ENCODE peak calls at places on chromosomes 12 and 14, in six cellular contexts. H is amniotic epithelial cell, J is fibroblast of pulmonary artery, G is GM12864, B is frontal cortex, R is NCI-H460. P is an unnamed sample.

GRCh38 chr14:73742520-73743238 is 28.5 kb upstream of the PNMA1 start:
- DNase-seq in H (peak; percentile 31), J (no peak), G (no peak), B (no peak), R (no peak), P (no peak)

GRCh38 chr12:109968032-109968420 is 28.1 kb downstream of the GIT2 start:
- DNase-seq in H (no peak), J (no peak), G (no peak), B (no peak), R (no peak), P (no peak)

GRCh38 chr12:13404631-13405473 is 208.3 kb downstream of the EMP1 start:
- DNase-seq in H (no peak), J (no peak), G (no peak), B (no peak), R (no peak), P (no peak)

GRCh38 chr12:5493018-5493417 is 61.1 kb downstream of the NTF3 start:
- DNase-seq in H (no peak), J (no peak), G (no peak), B (no peak), R (no peak), P (no peak)

GRCh38 chr14:94936411-94936892 is 166.5 kb upstream of the GSC start:
- DNase-seq in H (no peak), J (peak; percentile 41), G (no peak), B (peak; percentile 78), R (no peak), P (peak; percentile 15)

GRCh38 chr14:52131640-52132320 is 62.9 kb upstream of the NID2 start:
- DNase-seq in H (peak; percentile 93), J (peak; percentile 98), G (no peak), B (peak; percentile 85), R (peak; percentile 95), P (no peak)

GRCh38 chr14:104291123-104292000 is 153.0 kb downstream of the KIF26A start:
- DNase-seq in H (no peak), J (no peak), G (no peak), B (no peak), R (no peak), P (no peak)

GRCh38 chr14:93917141-93917540 is 10.0 kb upstream of the FAM181A start:
- DNase-seq in H (no peak), J (no peak), G (no peak), B (no peak), R (no peak), P (no peak)

GRCh38 chr12:68530965-68531364 is 79.7 kb upstream of the RAP1B start:
- DNase-seq in H (peak; percentile 52), J (peak; percentile 82), G (no peak), B (no peak), R (no peak), P (peak; percentile 66)

GRCh38 chr12:52204095-52204930 is 12.5 kb upstream of the KRT80 start:
- DNase-seq in H (no peak), J (no peak), G (no peak), B (no peak), R (no peak), P (no peak)

GRCh38 chr14:91280129-91280528 is 35.6 kb upstream of the GPR68 start:
- DNase-seq in H (no peak), J (no peak), G (no peak), B (no peak), R (no peak), P (no peak)

GRCh38 chr12:121131941-121132341 is 735 bp upstream of the P2RX7 start:
- DNase-seq in H (no peak), J (no peak), G (no peak), B (no peak), R (no peak), P (no peak)

GRCh38 chr12:29782821-29783772 is 645 bp downstream of the TMTC1 start:
- DNase-seq in H (peak; percentile 47), J (peak; percentile 49), G (no peak), B (peak; percentile 16), R (no peak), P (no peak)

GRCh38 chr14:67435603-67436002 is 23.6 kb upstream of the PLEK2 start:
- DNase-seq in H (no peak), J (no peak), G (no peak), B (no peak), R (no peak), P (no peak)

GRCh38 chr14:90829677-90830076 is 13.4 kb upstream of the TTC7B start:
- DNase-seq in H (no peak), J (no peak), G (no peak), B (no peak), R (no peak), P (no peak)

GRCh38 chr14:33414041-33414440 is 475.4 kb downstream of the NPAS3 start:
- DNase-seq in H (peak; percentile 18), J (peak; percentile 22), G (no peak), B (no peak), R (no peak), P (no peak)

GRCh38 chr14:64726585-64726890 is 22.3 kb downstream of the PLEKHG3 start:
- DNase-seq in H (peak; percentile 83), J (no peak), G (no peak), B (no peak), R (no peak), P (no peak)

GRCh38 chr14:59832663-59833294 is 37.8 kb downstream of the RTN1 start:
- DNase-seq in H (no peak), J (no peak), G (no peak), B (no peak), R (no peak), P (no peak)

GRCh38 chr12:71139153-71139735 is 18.6 kb downstream of the TSPAN8 start:
- DNase-seq in H (no peak), J (no peak), G (no peak), B (no peak), R (no peak), P (no peak)

GRCh38 chr14:105368910-105369652 is 29.3 kb upstream of the TEX22 start:
- DNase-seq in H (no peak), J (no peak), G (no peak), B (no peak), R (no peak), P (no peak)

GRCh38 chr14:61347771-61348443 is 26.5 kb downstream of the PRKCH start:
- DNase-seq in H (no peak), J (no peak), G (no peak), B (no peak), R (no peak), P (no peak)

GRCh38 chr14:22399776-22400175 is 189.2 kb downstream of the DAD1 start:
- DNase-seq in H (no peak), J (no peak), G (no peak), B (no peak), R (no peak), P (no peak)

GRCh38 chr12:115710104-115710564 is 567.4 kb downstream of the MED13L start:
- DNase-seq in H (peak; percentile 63), J (peak; percentile 64), G (no peak), B (no peak), R (no peak), P (peak; percentile 62)

GRCh38 chr12:81170072-81170471 is 92.2 kb downstream of the ACSS3 start:
- DNase-seq in H (peak; percentile 11), J (peak; percentile 19), G (no peak), B (no peak), R (no peak), P (no peak)

GRCh38 chr12:124456652-124457152 is 110.7 kb downstream of the NCOR2 start:
- DNase-seq in H (no peak), J (no peak), G (peak; percentile 53), B (no peak), R (no peak), P (no peak)

P was measured in GM04503.